ENCODE peak calls at places on chromosome 1, in nine cellular contexts. H, V, C, P, D, N, B, U and G are unnamed samples.

GRCh38 chr1:61636814-61637213 is 88.1 kb downstream of the TM2D1 start:
- DNase-seq in U (peak), N (no peak), H (no peak), D (no peak), B (no peak), C (no peak), P (no peak), V (no peak), G (no peak)

GRCh38 chr1:97832490-97832889 is 88.3 kb downstream of the DPYD start:
- DNase-seq in C (no peak), H (no peak), U (no peak), N (no peak), V (no peak), P (peak), B (peak), D (no peak), G (no peak)

GRCh38 chr1:75165264-75165663 is 31.1 kb downstream of the LHX8 start:
- DNase-seq in D (no peak), V (no peak), U (no peak), N (no peak), P (no peak), H (no peak), B (no peak), C (no peak), G (no peak)

GRCh38 chr1:21641967-21642366 is 27.2 kb downstream of the RAP1GAP start:
- DNase-seq in N (no peak), C (no peak), H (no peak), U (no peak), V (no peak), D (no peak), P (no peak), B (no peak), G (no peak)

GRCh38 chr1:226654046-226654445 is 85.0 kb downstream of the ITPKB start:
- DNase-seq in P (no peak), U (no peak), V (peak), D (no peak), H (no peak), N (no peak), B (peak), C (peak), G (peak)

GRCh38 chr1:97502360-97502759 is 418.5 kb downstream of the DPYD start:
- DNase-seq in V (no peak), D (no peak), B (no peak), U (no peak), N (no peak), C (no peak), H (no peak), P (no peak), G (no peak)

GRCh38 chr1:222331340-222331739 is 216.6 kb downstream of the HHIPL2 start:
- DNase-seq in U (peak), B (peak), N (no peak), D (no peak), P (no peak), H (no peak), C (no peak), V (no peak), G (no peak)

GRCh38 chr1:156112276-156113137 is 2.0 kb upstream of the LMNA start:
- DNase-seq in C (no peak), H (no peak), U (no peak), P (no peak), B (no peak), N (peak), V (no peak), D (no peak), G (no peak)

GRCh38 chr1:109713636-109714035 is 1.6 kb downstream of the GSTM5 start:
- DNase-seq in C (no peak), D (no peak), B (no peak), V (no peak), N (no peak), P (no peak), H (no peak), U (no peak), G (no peak)

DNA sequence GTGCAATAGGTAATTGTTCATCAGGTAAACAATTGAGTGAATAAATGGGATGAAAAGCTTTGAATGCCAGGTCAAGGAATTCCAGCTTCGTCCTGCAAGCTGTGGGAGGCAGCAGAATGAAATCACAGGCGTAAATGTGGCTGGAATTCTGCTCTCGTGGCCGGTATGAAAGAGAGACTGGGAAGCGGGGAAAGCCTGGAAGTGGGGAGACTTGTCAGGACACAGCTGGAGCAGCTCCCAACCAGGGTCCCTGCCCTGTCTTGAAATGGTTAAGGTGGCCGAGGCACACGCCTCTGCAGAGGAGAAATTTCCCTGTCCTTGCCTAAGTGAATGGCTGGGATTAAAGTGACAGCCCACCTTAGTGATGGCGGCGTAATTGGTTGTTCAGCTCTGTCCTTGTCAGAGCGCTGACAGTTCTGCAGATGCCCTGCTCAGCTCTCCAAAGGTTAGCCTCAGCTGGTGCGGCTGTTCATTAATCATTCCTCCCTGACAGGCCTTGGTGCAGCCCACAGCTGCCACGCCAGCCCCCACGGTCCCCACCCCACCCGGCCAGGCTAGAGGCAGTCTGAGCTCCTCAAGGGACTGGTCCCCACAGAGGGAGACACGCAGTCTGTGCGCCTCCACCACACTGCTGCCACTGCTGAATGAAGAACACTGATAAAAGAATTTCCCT is 398.3 kb upstream of the POU3F1 start:
- DNase-seq in V (no peak), P (no peak), U (no peak), C (no peak), B (no peak), H (no peak), D (no peak), N (no peak), G (no peak)
- TF ChIP-seq CTCF in V (no peak), P (no peak), U (no peak), C (no peak), B (no peak), H (no peak), D (no peak), N (no peak), G (no peak)

GRCh38 chr1:13896932-13897331 is 196.9 kb downstream of the PRDM2 start:
- DNase-seq in P (no peak), C (no peak), V (no peak), N (no peak), D (no peak), B (no peak), H (no peak), U (no peak), G (no peak)

GRCh38 chr1:13890766-13891165 is 190.8 kb downstream of the PRDM2 start:
- DNase-seq in P (no peak), C (no peak), D (no peak), H (no peak), N (no peak), B (no peak), U (no peak), V (no peak), G (no peak)

GRCh38 chr1:13892671-13893325 is 192.8 kb downstream of the PRDM2 start:
- DNase-seq in N (no peak), P (no peak), D (no peak), B (peak), V (peak), U (no peak), H (no peak), C (no peak), G (no peak)

GRCh38 chr1:13892141-13892670 is 192.2 kb downstream of the PRDM2 start:
- DNase-seq in V (peak), D (no peak), U (no peak), P (no peak), C (no peak), B (no peak), N (no peak), H (no peak), G (no peak)

DNA sequence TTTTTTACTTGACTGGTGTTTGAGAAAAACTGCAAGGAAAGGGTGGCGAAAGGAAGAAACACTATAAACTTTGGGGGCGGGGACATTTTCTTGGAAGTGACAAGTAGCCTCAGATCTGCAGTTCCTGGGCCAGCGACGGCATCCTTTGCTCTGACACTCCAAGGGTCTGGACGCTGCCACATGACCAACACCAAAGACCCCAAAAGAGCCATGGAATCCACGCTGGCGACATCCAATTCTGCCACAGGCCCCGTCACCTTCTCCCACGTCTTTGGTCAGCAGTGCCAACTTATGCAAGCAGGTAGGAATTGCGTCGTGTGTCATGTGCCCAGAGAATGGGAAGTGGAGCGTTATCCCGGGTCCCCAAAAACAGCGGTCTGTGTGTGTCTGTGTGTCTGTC is 193.5 kb downstream of the PRDM2 start:
- DNase-seq in B (no peak), D (no peak), U (no peak), C (no peak), V (peak), P (no peak), H (no peak), N (no peak), G (no peak)
- H3K4me3 ChIP-seq in B (peak), D (peak), U (no peak), C (no peak), V (peak), P (peak), H (no peak), N (peak), G (no peak)

DNA sequence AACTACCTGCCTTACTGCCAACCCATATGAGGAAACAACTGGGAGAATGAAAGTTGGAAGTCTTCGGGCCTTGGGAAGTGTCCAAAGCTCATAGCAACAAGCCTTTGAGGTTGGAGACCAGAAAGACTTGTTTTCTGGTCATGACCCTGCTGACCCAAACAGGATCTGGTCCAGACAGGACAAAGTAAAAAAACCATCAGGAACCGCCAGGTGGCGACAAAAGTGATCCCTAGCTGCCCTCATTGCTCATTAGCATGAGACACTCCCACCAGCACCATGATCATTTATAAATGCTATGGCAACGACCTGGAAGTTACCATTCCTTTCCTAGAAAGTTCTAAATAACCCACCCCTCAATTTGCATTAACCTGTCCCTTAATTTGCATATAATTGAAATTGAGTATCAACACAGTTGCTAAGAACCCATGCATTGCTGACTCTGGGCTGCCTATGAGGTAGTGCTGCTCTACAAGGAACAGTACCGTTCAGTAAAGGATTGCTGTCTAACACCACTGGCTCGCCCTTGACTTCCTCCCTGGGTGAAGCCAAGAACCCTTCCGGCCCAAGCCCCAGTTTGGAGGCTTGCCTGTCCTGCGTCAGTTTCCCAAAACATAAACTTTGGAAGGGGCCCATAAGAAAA is 89.0 kb downstream of the URB2 start:
- DNase-seq in B (peak), U (peak), N (no peak), C (peak), V (peak), P (no peak), H (peak), D (no peak), G (peak)
- TF ChIP-seq CTCF in B (peak), U (peak), N (no peak), C (peak), V (peak), P (peak), H (peak), D (no peak), G (peak)

GRCh38 chr1:205017036-205017435 is 26.0 kb upstream of the CNTN2 start:
- DNase-seq in P (no peak), N (no peak), D (no peak), B (no peak), V (no peak), H (no peak), C (no peak), U (no peak), G (no peak)

GRCh38 chr1:205020466-205020865 is 22.5 kb upstream of the CNTN2 start:
- DNase-seq in H (no peak), V (no peak), C (no peak), B (no peak), N (no peak), U (no peak), P (no peak), D (no peak), G (no peak)

GRCh38 chr1:205016584-205016983 is 26.4 kb upstream of the CNTN2 start:
- DNase-seq in V (no peak), N (no peak), H (no peak), B (no peak), U (no peak), D (no peak), P (no peak), C (no peak), G (no peak)

GRCh38 chr1:205017766-205018165 is 25.2 kb upstream of the CNTN2 start:
- DNase-seq in H (no peak), V (no peak), N (no peak), B (no peak), P (no peak), U (no peak), C (no peak), D (no peak), G (no peak)

DNA sequence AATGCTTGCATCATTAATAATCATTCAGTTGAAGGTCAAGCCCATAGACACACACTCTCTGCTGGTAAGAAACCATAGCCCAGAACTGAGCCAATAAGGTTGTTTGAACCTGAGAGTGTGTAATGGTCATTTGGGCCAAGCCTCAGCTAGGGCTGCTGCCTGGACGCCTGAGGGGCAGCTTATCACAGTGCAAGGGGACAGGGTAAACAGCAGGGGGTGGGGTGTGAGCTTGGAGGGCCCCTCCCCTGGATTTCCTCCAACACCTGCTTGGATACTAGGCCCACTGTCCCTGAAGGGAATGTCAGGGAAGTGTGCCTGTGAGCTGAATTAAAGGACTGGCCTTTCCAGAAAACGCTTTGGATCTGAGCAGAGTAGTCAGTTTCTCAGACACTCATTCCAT is 24.6 kb upstream of the CNTN2 start:
- DNase-seq in C (no peak), B (no peak), H (no peak), P (no peak), D (no peak), N (no peak), U (no peak), V (no peak), G (no peak)
- H3K4me3 ChIP-seq in C (no peak), B (no peak), H (no peak), P (no peak), D (no peak), N (no peak), U (no peak), V (no peak), G (no peak)

DNA sequence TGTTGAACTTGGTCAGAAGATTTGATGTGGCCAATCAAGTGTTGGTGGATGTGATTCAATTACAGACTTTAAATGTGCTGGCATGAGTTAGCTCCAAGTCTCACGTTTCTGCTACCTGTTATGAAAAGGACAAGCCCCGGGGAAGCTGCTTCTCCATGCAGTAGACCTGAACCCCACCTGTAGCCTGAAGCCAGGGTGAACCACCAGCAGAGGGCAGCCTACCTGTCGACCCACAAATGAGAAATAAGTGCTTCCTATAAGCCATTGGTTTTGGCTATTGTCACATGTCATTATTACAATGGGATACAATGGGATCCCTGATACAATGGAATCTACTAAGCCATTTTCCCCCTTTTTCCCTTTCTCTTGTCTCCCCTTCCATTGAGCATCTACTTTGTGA is 230.2 kb downstream of the PRDM2 start:
- DNase-seq in B (no peak), P (no peak), V (peak), U (no peak), C (peak), N (no peak), D (no peak), H (peak), G (peak)
- TF ChIP-seq CTCF in B (no peak), P (peak), V (peak), U (peak), C (peak), N (no peak), D (no peak), H (peak), G (peak)

GRCh38 chr1:51616490-51616889 is 402 bp upstream of the OSBPL9 start:
- DNase-seq in H (no peak), N (no peak), V (no peak), C (no peak), B (no peak), U (no peak), P (no peak), D (no peak), G (no peak)
- H3K4me3 ChIP-seq in H (peak), N (peak), V (no peak), C (peak), B (peak), U (no peak), P (peak), D (peak), G (peak)

GRCh38 chr1:93631626-93632365 is 49.8 kb downstream of the BCAR3 start:
- DNase-seq in H (no peak), U (no peak), D (no peak), N (no peak), B (peak), C (no peak), V (no peak), P (no peak), G (peak)
- TF ChIP-seq CTCF in H (peak), U (no peak), D (no peak), N (no peak), B (peak), C (no peak), V (peak), P (peak), G (peak)

DNA sequence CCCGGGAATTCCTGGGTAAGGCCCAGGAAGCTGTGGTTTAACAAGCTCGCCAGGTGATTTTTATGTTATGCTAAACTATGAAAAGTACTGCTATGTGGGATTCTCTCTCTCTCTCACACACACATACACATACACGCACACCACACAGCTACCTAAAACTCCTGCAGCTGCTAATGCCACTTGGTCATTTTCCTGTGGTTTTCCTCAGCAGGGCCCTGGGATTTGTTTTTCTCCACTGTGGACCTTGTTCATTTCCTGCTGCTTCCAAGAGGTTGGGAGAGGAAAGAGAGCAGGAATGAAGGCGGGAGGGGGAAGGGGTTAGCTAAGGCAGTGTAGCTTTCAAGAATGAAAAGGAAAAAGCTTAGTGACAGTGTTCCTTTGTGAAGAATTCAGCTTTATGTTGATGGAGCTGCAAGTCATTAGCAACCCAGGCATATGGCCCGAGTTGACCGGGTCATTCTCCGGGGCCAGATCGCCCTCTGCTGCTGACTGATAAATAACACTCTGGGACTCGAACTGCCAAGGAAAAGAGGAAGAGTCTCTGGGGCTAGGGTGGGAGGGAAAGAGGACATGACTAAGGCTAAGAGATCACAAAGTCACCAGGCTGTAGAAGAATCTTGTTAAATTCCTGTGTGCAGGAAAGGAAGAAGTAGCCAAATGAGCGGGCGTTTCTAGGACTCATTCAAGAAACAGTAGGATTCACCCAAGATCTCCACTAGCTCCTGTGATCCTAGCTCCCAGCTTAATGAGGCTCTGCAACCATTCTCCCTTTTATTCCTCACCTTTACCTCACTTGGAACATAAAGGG is 30.5 kb upstream of the LRIG2 start:
- DNase-seq in D (peak), H (peak), N (peak), C (peak), P (peak), U (peak), B (peak), V (peak), G (peak)
- H3K4me3 ChIP-seq in D (no peak), H (peak), N (no peak), C (no peak), P (no peak), U (no peak), B (no peak), V (peak), G (no peak)

GRCh38 chr1:36528361-36529349 is 45.9 kb upstream of the CSF3R start:
- DNase-seq in H (no peak), D (no peak), N (peak), B (no peak), U (peak), P (no peak), C (no peak), V (peak), G (no peak)
- TF ChIP-seq CTCF in H (peak), D (no peak), N (no peak), B (no peak), U (peak), P (no peak), C (no peak), V (peak), G (no peak)

GRCh38 chr1:26044971-26045711 is 777 bp downstream of the SLC30A2 start:
- DNase-seq in U (no peak), P (no peak), B (no peak), N (no peak), V (peak), D (no peak), C (no peak), H (no peak), G (no peak)
- H3K4me3 ChIP-seq in U (no peak), P (peak), B (no peak), N (no peak), V (no peak), D (no peak), C (no peak), H (no peak), G (no peak)